ENCODE peak calls at places on chromosomes 4 and X, in five cellular contexts. D is psoas muscle; B is cardiac muscle cell; A is CD8-positive, alpha-beta T cell; S is upper lobe of right lung. W is an unnamed sample.
A peak's percentile ranks its signal among the peaks of the same experiment; 100 is the strongest.

GRCh38 chrX:17778984-17779383 is 41.7 kb downstream of the SCML1 start:
- DNase-seq in B (no peak), A (no peak), D (no peak), S (no peak), W (no peak)

GRCh38 chrX:153880440-153880815 is 5.5 kb downstream of the L1CAM start:
- DNase-seq in B (no peak), A (no peak), S (no peak), D (peak; percentile 19), W (no peak)

GRCh38 chrX:429266-429825 is 42.6 kb upstream of the PPP2R3B start:
- DNase-seq in D (peak; percentile 43), B (no peak), A (no peak), S (no peak), W (no peak)

GRCh38 chr4:86718152-86718551 is 124.0 kb downstream of the PTPN13 start:
- DNase-seq in S (no peak), A (no peak), B (no peak), D (no peak), W (no peak)

GRCh38 chr4:38769441-38770210 is 13.2 kb downstream of the TLR10 start:
- DNase-seq in A (no peak), B (no peak), S (no peak), D (no peak), W (no peak)

GRCh38 chrX:131675596-131676194 is 131.8 kb downstream of the OR13H1 start:
- DNase-seq in D (no peak), B (peak; percentile 44), S (no peak), A (no peak), W (no peak)

GRCh38 chr4:65399131-65399530 is 271.2 kb downstream of the EPHA5 start:
- DNase-seq in S (no peak), A (no peak), B (no peak), D (no peak), W (no peak)

GRCh38 chr4:1154523-1155182 is 17.7 kb downstream of the SPON2 start:
- DNase-seq in S (no peak), D (no peak), B (no peak), A (no peak), W (no peak)

GRCh38 chr4:14254252-14254651 is 626.7 kb upstream of the BOD1L1 start:
- DNase-seq in S (peak; percentile 60), B (peak; percentile 38), D (peak; percentile 32), A (no peak), W (no peak)

GRCh38 chr4:147550626-147551250 is 66.5 kb upstream of the TMEM184C start:
- DNase-seq in A (no peak), S (no peak), B (no peak), D (no peak), W (no peak)

GRCh38 chr4:83285022-83285387 is 407 bp upstream of the COQ2 start:
- DNase-seq in D (no peak), S (no peak), B (peak; percentile 7), A (no peak), W (no peak)

GRCh38 chr4:121690001-121690400 is 6.8 kb downstream of the ANXA5 start:
- DNase-seq in B (no peak), D (no peak), S (no peak), A (no peak), W (no peak)

GRCh38 chr4:152699313-152699712 is 19.5 kb upstream of the TMEM154 start:
- DNase-seq in D (no peak), B (no peak), S (no peak), A (no peak), W (no peak)

GRCh38 chr4:80586716-80587115 is 251.2 kb downstream of the CFAP299 start:
- DNase-seq in B (no peak), S (no peak), D (no peak), A (no peak), W (no peak)

GRCh38 chr4:123892997-123893745 is 496.6 kb downstream of the SPRY1 start:
- DNase-seq in S (no peak), B (no peak), A (no peak), D (no peak), W (no peak)

GRCh38 chr4:27205994-27206393 is 345.4 kb downstream of the STIM2 start:
- DNase-seq in A (no peak), S (no peak), D (no peak), B (no peak), W (no peak)

GRCh38 chr4:2060578-2061207 is 1.6 kb downstream of the NAT8L start:
- DNase-seq in B (peak; percentile 14), D (peak; percentile 49), A (no peak), S (no peak), W (no peak)

GRCh38 chr4:153645183-153645582 is 38.9 kb upstream of the TLR2 start:
- DNase-seq in D (no peak), B (no peak), S (no peak), A (no peak), W (no peak)

GRCh38 chrX:153778684-153779101 is 2.1 kb upstream of the SRPK3 start:
- DNase-seq in B (no peak), A (no peak), D (peak; percentile 68), S (no peak), W (no peak)

GRCh38 chrX:104922206-104922621 is 298.3 kb downstream of the TEX13A start:
- DNase-seq in A (peak; percentile 16), B (peak; percentile 75), S (peak; percentile 67), D (peak; percentile 55), W (no peak)

GRCh38 chr4:183175631-183176232 is 76.7 kb downstream of the WWC2 start:
- DNase-seq in A (no peak), D (no peak), S (no peak), B (peak; percentile 24), W (no peak)

GRCh38 chrX:44872817-44873414 is at the start of gene KDM6A:
- DNase-seq in S (peak; percentile 98), B (peak; percentile 95), D (peak; percentile 100), A (peak; percentile 90), W (peak; percentile 93)

GRCh38 chrX:44872319-44872816 is 620 bp upstream of the KDM6A start:
- DNase-seq in B (no peak), S (no peak), D (no peak), A (no peak), W (peak; percentile 5)

GRCh38 chrX:44873415-44874270 is 655 bp downstream of the KDM6A start:
- DNase-seq in B (peak; percentile 58), A (peak; percentile 4), D (peak; percentile 83), S (peak; percentile 76), W (peak; percentile 52)

GRCh38 chrX:44874481-44875184 is 1.6 kb downstream of the KDM6A start:
- DNase-seq in A (no peak), B (peak; percentile 28), S (no peak), D (no peak), W (peak; percentile 2)

GRCh38 chrX:44871114-44871645 is 1.8 kb upstream of the KDM6A start:
- DNase-seq in S (peak; percentile 63), A (no peak), D (no peak), B (no peak), W (no peak)
- H3K27ac ChIP-seq in S (no peak overlapping the region), A (no peak overlapping the region), D (peak overlapping the region; percentile 92), B (peak overlapping the region; percentile 97), W (no peak overlapping the region)

DNA sequence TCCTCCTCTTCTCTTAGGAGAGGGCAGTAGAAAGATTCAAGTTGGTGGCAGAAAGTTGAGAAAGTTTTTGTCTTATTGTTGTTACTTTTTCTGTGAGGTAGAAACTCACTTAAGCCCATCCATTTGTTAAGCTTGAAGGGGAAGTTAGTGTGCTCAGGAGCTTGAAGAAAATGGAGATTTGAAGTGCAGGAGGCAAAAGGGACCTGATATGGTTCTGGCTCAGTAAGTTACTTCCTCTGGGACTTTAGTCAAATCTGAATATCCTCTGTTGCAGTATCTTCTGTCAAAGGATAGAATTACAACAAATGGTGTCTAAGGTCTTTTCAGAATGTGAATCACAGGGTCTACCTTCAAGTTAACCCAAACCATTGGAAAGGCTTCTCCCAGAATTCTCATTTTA is 46.2 kb downstream of the CXCL13 start:
- DNase-seq in D (no peak), B (no peak), S (no peak), A (no peak), W (no peak)
- H3K27ac ChIP-seq in D (no peak overlapping the region), B (no peak overlapping the region), S (no peak overlapping the region), A (no peak overlapping the region), W (no peak overlapping the region)

GRCh38 chrX:44884944-44885343 is 12.0 kb downstream of the KDM6A start:
- DNase-seq in S (no peak), B (no peak), D (no peak), A (no peak), W (no peak)
- H3K27ac ChIP-seq in S (no peak overlapping the region), B (no peak overlapping the region), D (no peak overlapping the region), A (no peak overlapping the region), W (no peak overlapping the region)

DNA sequence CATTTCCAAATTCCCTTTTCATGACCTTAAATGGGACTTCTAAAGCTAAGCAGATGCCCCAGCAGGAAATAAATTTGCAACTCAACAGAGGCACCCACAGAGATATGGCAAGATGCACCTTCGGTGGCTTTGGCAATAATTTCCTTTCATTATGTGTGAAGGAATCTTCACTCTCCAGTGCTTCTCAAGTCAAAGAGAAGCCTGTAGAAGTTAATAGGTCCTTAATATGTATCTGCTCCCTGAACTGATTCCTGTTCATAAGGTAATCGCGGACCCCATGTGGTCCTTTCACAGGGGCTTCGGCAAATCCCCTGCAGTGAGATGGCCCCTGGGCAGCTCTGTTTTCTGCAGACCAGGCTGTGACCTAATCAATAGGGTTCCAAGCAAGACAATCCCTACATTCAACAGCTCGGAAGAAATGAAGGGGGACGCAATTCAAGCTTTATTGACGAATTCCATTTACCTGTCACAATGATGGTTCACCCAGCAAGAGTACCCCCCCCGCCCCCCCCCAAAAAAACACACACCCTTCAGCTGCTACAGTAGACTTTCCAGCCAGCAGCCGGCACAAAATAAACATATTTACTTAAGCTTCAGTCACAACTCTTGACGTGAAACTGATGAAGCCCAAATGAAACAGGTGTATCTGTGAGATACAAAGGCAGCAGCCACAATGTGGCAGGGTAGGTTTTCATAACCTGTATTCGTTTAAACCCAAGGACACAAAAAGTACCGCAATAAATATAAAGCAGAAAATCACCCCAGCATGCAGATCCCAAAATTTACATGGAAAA is 35.3 kb downstream of the FAT1 start:
- DNase-seq in S (no peak), D (no peak), B (no peak), A (no peak), W (no peak)
- H3K27ac ChIP-seq in S (no peak overlapping the region), D (no peak overlapping the region), B (no peak overlapping the region), A (no peak overlapping the region), W (no peak overlapping the region)

DNA sequence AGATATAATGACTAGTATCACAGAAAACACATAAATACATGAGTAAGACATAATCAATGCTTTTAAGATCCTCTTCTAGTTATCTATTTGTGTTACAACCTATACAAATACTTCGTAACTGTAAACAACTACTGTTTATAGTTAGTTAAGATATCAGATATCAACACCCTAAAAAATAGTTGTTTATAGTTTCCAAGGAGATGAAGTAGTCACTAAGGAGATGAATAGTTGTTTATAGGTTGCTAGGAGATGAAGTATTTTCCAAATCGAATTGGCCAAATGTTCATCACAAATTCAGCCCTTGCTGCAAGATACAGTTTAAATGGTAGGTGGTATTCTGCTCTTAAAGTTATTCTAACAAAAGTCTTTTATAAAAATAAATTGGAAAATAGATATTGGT is 618.2 kb upstream of the PCDH10 start:
- DNase-seq in S (no peak), D (no peak), B (no peak), A (no peak), W (no peak)
- H3K27ac ChIP-seq in S (no peak overlapping the region), D (no peak overlapping the region), B (no peak overlapping the region), A (no peak overlapping the region), W (no peak overlapping the region)

DNA sequence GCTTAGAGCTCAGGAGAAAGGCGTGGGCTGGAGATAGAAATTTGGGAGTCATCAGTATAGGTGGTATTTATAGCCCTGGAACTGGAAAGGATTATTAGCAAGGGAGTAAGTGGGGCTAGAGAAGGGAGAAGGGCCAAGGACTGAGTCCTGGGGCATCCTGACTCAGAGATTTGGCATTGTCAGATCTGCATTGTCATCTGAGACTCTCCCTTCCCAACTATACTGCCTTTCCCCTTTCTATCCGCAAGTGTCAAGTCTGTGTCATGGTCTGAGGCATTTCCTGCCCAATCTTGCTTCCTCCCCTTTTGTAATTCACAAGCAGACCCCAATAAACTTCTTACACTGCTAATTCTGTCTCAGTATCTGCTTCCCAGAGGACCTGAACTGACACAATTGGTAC is 24.4 kb upstream of the SLC25A43 start:
- DNase-seq in D (no peak), A (no peak), S (no peak), B (no peak), W (no peak)
- H3K27ac ChIP-seq in D (no peak overlapping the region), A (no peak overlapping the region), S (no peak overlapping the region), B (no peak overlapping the region), W (no peak overlapping the region)